ENCODE peak calls at places on chromosomes 1 and 21, in nine cellular contexts. One of them, this sample, is unnamed.

GRCh38 chr1:180040034-180040433 is 85.4 kb downstream of the CEP350 start:
- DNase-seq in left ventricle myocardium inferior: no peak
- DNase-seq in stomach: no peak
- DNase-seq in sigmoid colon: no peak
- DNase-seq in AG10803: peak; percentile 74
- DNase-seq in mammary epithelial cell: peak; percentile 65
- DNase-seq in GM06990: no peak
- DNase-seq in IMR-90: peak; percentile 37
- DNase-seq in foreskin fibroblast: peak; percentile 95
- DNase-seq in this sample: no peak

GRCh38 chr1:151032164-151032563 is 4.2 kb upstream of the BNIPL start:
- DNase-seq in left ventricle myocardium inferior: no peak
- DNase-seq in foreskin fibroblast: no peak
- DNase-seq in GM06990: no peak
- DNase-seq in stomach: no peak
- DNase-seq in sigmoid colon: no peak
- DNase-seq in AG10803: no peak
- DNase-seq in mammary epithelial cell: no peak
- DNase-seq in IMR-90: no peak
- DNase-seq in this sample: no peak

GRCh38 chr1:43774359-43774758 is 67.0 kb downstream of the ST3GAL3 start:
- DNase-seq in foreskin fibroblast: peak; percentile 79
- DNase-seq in IMR-90: peak; percentile 84
- DNase-seq in AG10803: peak; percentile 75
- DNase-seq in mammary epithelial cell: peak; percentile 79
- DNase-seq in left ventricle myocardium inferior: no peak
- DNase-seq in sigmoid colon: no peak
- DNase-seq in GM06990: no peak
- DNase-seq in stomach: no peak
- DNase-seq in this sample: no peak

GRCh38 chr1:4655674-4656532 is 1.5 kb downstream of the AJAP1 start:
- DNase-seq in stomach: no peak
- DNase-seq in foreskin fibroblast: peak; percentile 14
- DNase-seq in IMR-90: no peak
- DNase-seq in AG10803: peak; percentile 72
- DNase-seq in sigmoid colon: peak; percentile 73
- DNase-seq in left ventricle myocardium inferior: peak; percentile 41
- DNase-seq in GM06990: no peak
- DNase-seq in mammary epithelial cell: peak; percentile 50
- DNase-seq in this sample: no peak

GRCh38 chr1:53826367-53826766 is 11.7 kb downstream of the NDC1 start:
- DNase-seq in IMR-90: peak; percentile 43
- DNase-seq in mammary epithelial cell: no peak
- DNase-seq in sigmoid colon: no peak
- DNase-seq in foreskin fibroblast: peak; percentile 33
- DNase-seq in left ventricle myocardium inferior: no peak
- DNase-seq in GM06990: no peak
- DNase-seq in stomach: no peak
- DNase-seq in AG10803: peak; percentile 54
- DNase-seq in this sample: no peak

GRCh38 chr1:156926175-156926574 is 5.7 kb downstream of the LRRC71 start:
- DNase-seq in stomach: peak; percentile 74
- DNase-seq in IMR-90: peak; percentile 56
- DNase-seq in sigmoid colon: no peak
- DNase-seq in left ventricle myocardium inferior: peak; percentile 50
- DNase-seq in foreskin fibroblast: peak; percentile 40
- DNase-seq in GM06990: no peak
- DNase-seq in AG10803: peak; percentile 56
- DNase-seq in mammary epithelial cell: peak; percentile 85
- DNase-seq in this sample: no peak

GRCh38 chr1:12615166-12615915 is 2.7 kb downstream of the DHRS3 start:
- DNase-seq in stomach: no peak
- DNase-seq in left ventricle myocardium inferior: no peak
- DNase-seq in foreskin fibroblast: no peak
- DNase-seq in GM06990: no peak
- DNase-seq in sigmoid colon: peak; percentile 68
- DNase-seq in AG10803: peak; percentile 45
- DNase-seq in IMR-90: peak; percentile 49
- DNase-seq in mammary epithelial cell: no peak
- DNase-seq in this sample: no peak

GRCh38 chr1:207033302-207033701 is 746 bp upstream of the C1orf116 start:
- DNase-seq in mammary epithelial cell: no peak
- DNase-seq in left ventricle myocardium inferior: no peak
- DNase-seq in stomach: no peak
- DNase-seq in IMR-90: no peak
- DNase-seq in GM06990: no peak
- DNase-seq in sigmoid colon: no peak
- DNase-seq in foreskin fibroblast: no peak
- DNase-seq in AG10803: no peak
- DNase-seq in this sample: no peak

GRCh38 chr1:18557621-18558465 is 72.8 kb upstream of the PAX7 start:
- DNase-seq in stomach: peak; percentile 35
- DNase-seq in foreskin fibroblast: no peak
- DNase-seq in AG10803: peak; percentile 6
- DNase-seq in left ventricle myocardium inferior: no peak
- DNase-seq in GM06990: no peak
- DNase-seq in IMR-90: no peak
- DNase-seq in mammary epithelial cell: no peak
- DNase-seq in sigmoid colon: no peak
- DNase-seq in this sample: no peak

GRCh38 chr1:109206324-109206723 is 7.4 kb upstream of the SARS1 start:
- DNase-seq in foreskin fibroblast: no peak
- DNase-seq in left ventricle myocardium inferior: no peak
- DNase-seq in IMR-90: peak; percentile 52
- DNase-seq in mammary epithelial cell: no peak
- DNase-seq in GM06990: no peak
- DNase-seq in sigmoid colon: no peak
- DNase-seq in stomach: no peak
- DNase-seq in AG10803: no peak
- DNase-seq in this sample: no peak

GRCh38 chr21:44529503-44530125 is 10.4 kb downstream of the KRTAP10-1 start:
- DNase-seq in mammary epithelial cell: no peak
- DNase-seq in foreskin fibroblast: no peak
- DNase-seq in IMR-90: no peak
- DNase-seq in GM06990: no peak
- DNase-seq in AG10803: no peak
- DNase-seq in left ventricle myocardium inferior: peak; percentile 6
- DNase-seq in stomach: no peak
- DNase-seq in sigmoid colon: peak; percentile 42
- DNase-seq in this sample: no peak

DNA sequence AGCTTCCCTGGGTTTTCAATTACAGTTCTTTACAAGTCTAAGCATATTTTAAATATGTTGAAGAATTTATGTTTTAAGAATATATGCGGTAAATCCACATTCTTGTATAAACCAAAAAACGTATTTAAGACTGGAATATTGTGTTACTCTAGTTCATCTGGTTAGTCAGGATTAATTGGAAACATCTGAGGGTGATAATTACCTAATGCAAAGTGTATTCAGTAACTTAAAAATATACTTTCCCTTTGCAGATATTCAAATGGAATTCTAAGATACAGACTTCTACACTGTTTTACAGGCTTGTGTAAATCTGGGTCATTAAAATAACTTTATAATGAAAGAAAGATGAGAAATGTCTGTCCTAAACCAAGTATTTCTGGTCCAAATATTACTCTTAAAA is 302.0 kb downstream of the VAV3 start:
- DNase-seq in sigmoid colon: no peak
- DNase-seq in foreskin fibroblast: no peak
- DNase-seq in stomach: no peak
- DNase-seq in left ventricle myocardium inferior: no peak
- DNase-seq in mammary epithelial cell: no peak
- DNase-seq in AG10803: peak; percentile 67
- DNase-seq in GM06990: no peak
- DNase-seq in IMR-90: no peak
- DNase-seq in this sample: no peak
- TF ChIP-seq CTCF in sigmoid colon: no peak
- TF ChIP-seq CTCF in foreskin fibroblast: no peak
- TF ChIP-seq CTCF in stomach: no peak
- TF ChIP-seq CTCF in left ventricle myocardium inferior: no peak
- TF ChIP-seq CTCF in mammary epithelial cell: no peak
- TF ChIP-seq CTCF in AG10803: no peak
- TF ChIP-seq CTCF in GM06990: no peak
- TF ChIP-seq CTCF in IMR-90: no peak
- TF ChIP-seq CTCF in this sample: no peak

GRCh38 chr1:227791425-227792090 is 23.9 kb upstream of the PRSS38 start:
- DNase-seq in AG10803: no peak
- DNase-seq in left ventricle myocardium inferior: no peak
- DNase-seq in foreskin fibroblast: no peak
- DNase-seq in IMR-90: no peak
- DNase-seq in sigmoid colon: no peak
- DNase-seq in mammary epithelial cell: no peak
- DNase-seq in stomach: no peak
- DNase-seq in GM06990: no peak
- DNase-seq in this sample: no peak
- H3K4me3 ChIP-seq in AG10803: no peak overlapping the region
- H3K4me3 ChIP-seq in left ventricle myocardium inferior: no peak overlapping the region
- H3K4me3 ChIP-seq in foreskin fibroblast: no peak overlapping the region
- H3K4me3 ChIP-seq in IMR-90: no peak overlapping the region
- H3K4me3 ChIP-seq in sigmoid colon: no peak overlapping the region
- H3K4me3 ChIP-seq in mammary epithelial cell: no peak overlapping the region
- H3K4me3 ChIP-seq in stomach: no peak overlapping the region
- H3K4me3 ChIP-seq in GM06990: no peak overlapping the region
- H3K4me3 ChIP-seq in this sample: no peak overlapping the region

GRCh38 chr1:155325596-155325893 is 4.9 kb downstream of the RUSC1 start:
- DNase-seq in sigmoid colon: no peak
- DNase-seq in IMR-90: no peak
- DNase-seq in mammary epithelial cell: no peak
- DNase-seq in GM06990: no peak
- DNase-seq in stomach: no peak
- DNase-seq in AG10803: no peak
- DNase-seq in left ventricle myocardium inferior: no peak
- DNase-seq in foreskin fibroblast: no peak
- DNase-seq in this sample: no peak

GRCh38 chr1:155324041-155324716 is 3.5 kb downstream of the RUSC1 start:
- DNase-seq in left ventricle myocardium inferior: peak; percentile 96
- DNase-seq in foreskin fibroblast: peak; percentile 97
- DNase-seq in GM06990: peak; percentile 91
- DNase-seq in stomach: peak; percentile 95
- DNase-seq in AG10803: peak; percentile 97
- DNase-seq in IMR-90: peak; percentile 93
- DNase-seq in sigmoid colon: peak; percentile 98
- DNase-seq in mammary epithelial cell: peak; percentile 97
- DNase-seq in this sample: peak; percentile 68

GRCh38 chr1:155323729-155324040 is 3.0 kb downstream of the RUSC1 start:
- DNase-seq in sigmoid colon: peak; percentile 96
- DNase-seq in left ventricle myocardium inferior: peak; percentile 90
- DNase-seq in stomach: peak; percentile 92
- DNase-seq in IMR-90: peak; percentile 86
- DNase-seq in foreskin fibroblast: peak; percentile 89
- DNase-seq in mammary epithelial cell: peak; percentile 90
- DNase-seq in AG10803: peak; percentile 90
- DNase-seq in GM06990: peak; percentile 92
- DNase-seq in this sample: peak; percentile 54

GRCh38 chr1:155326020-155326526 is 5.4 kb downstream of the RUSC1 start:
- DNase-seq in IMR-90: no peak
- DNase-seq in GM06990: no peak
- DNase-seq in left ventricle myocardium inferior: no peak
- DNase-seq in foreskin fibroblast: no peak
- DNase-seq in mammary epithelial cell: no peak
- DNase-seq in sigmoid colon: no peak
- DNase-seq in AG10803: no peak
- DNase-seq in stomach: no peak
- DNase-seq in this sample: no peak

DNA sequence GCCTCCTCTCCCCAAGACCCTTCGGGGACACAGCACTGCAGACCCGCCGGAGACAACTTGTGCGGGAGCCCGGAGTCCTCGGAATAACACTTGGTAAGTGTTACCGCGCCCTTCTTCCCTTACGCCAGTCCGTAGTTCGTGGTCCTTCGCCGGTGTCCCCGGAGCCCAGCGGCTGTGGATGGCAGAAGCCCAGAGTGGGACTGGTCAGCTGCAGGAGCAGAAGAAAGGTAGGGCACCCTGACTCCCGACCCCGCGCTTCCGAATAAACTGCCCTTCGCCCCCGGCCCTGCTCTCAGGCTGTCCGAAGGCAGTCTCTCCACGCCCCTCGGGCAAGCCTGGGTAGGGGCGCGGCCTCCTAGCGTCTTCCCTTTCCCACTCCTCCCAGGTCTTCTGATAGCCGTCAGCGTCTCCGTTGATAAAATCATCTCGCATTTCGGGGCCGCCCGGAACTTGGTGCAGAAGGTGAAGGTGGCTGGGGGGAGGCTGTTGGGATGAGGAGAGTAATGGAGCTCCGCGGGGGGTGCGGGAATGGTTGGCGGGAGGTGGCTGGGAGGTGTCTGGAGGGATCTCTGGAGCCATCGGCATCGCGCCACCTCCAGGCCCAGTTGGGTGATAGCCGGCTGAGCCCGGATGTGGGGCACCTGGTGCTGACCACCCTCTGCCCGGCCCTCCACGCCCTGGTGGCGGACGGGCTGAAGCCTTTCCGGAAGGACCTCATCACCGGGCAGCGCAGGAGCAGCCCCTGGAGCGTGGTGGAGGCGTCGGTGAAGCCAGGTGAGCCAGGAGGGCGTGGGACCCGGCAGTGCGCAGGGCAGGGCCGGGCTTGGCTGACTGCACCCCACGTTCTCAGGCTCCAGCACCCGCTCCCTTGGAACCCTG is 4.3 kb downstream of the RUSC1 start:
- DNase-seq in left ventricle myocardium inferior: peak; percentile 46
- DNase-seq in AG10803: peak; percentile 36
- DNase-seq in sigmoid colon: peak; percentile 86
- DNase-seq in GM06990: peak; percentile 42
- DNase-seq in stomach: peak; percentile 65
- DNase-seq in foreskin fibroblast: no peak
- DNase-seq in mammary epithelial cell: peak; percentile 41
- DNase-seq in IMR-90: peak; percentile 40
- DNase-seq in this sample: no peak
- TF ChIP-seq CTCF in left ventricle myocardium inferior: peak; percentile 46
- TF ChIP-seq CTCF in AG10803: peak; percentile 49
- TF ChIP-seq CTCF in sigmoid colon: peak; percentile 42
- TF ChIP-seq CTCF in GM06990: peak; percentile 41
- TF ChIP-seq CTCF in stomach: peak; percentile 40
- TF ChIP-seq CTCF in foreskin fibroblast: peak; percentile 42
- TF ChIP-seq CTCF in mammary epithelial cell: peak; percentile 27
- TF ChIP-seq CTCF in IMR-90: peak; percentile 51
- TF ChIP-seq CTCF in this sample: peak; percentile 47

GRCh38 chr1:147773215-147773715 is 12.9 kb upstream of the GJA5 start:
- DNase-seq in GM06990: no peak
- DNase-seq in IMR-90: no peak
- DNase-seq in sigmoid colon: no peak
- DNase-seq in stomach: no peak
- DNase-seq in left ventricle myocardium inferior: no peak
- DNase-seq in AG10803: no peak
- DNase-seq in foreskin fibroblast: no peak
- DNase-seq in mammary epithelial cell: no peak
- DNase-seq in this sample: no peak
- H3K4me3 ChIP-seq in GM06990: no peak overlapping the region
- H3K4me3 ChIP-seq in IMR-90: no peak overlapping the region
- H3K4me3 ChIP-seq in sigmoid colon: no peak overlapping the region
- H3K4me3 ChIP-seq in stomach: no peak overlapping the region
- H3K4me3 ChIP-seq in left ventricle myocardium inferior: peak overlapping the region; percentile 50
- H3K4me3 ChIP-seq in AG10803: no peak overlapping the region
- H3K4me3 ChIP-seq in foreskin fibroblast: no peak overlapping the region
- H3K4me3 ChIP-seq in mammary epithelial cell: no peak overlapping the region
- H3K4me3 ChIP-seq in this sample: no peak overlapping the region